ENCODE peak calls at places on chromosomes 16 and 17, in nine cellular contexts. U, C, E, T, Y, Q, Z, N and L are unnamed samples.

GRCh38 chr17:14776791-14777190 is 475.9 kb downstream of the HS3ST3B1 start:
- DNase-seq in Z (no peak), U (no peak), N (no peak), T (no peak), C (no peak), E (no peak), Y (no peak), Q (no peak), L (no peak)

GRCh38 chr17:44167181-44167861 is 3.2 kb upstream of the ASB16 start:
- DNase-seq in T (no peak), N (no peak), Z (no peak), Q (no peak), U (no peak), Y (no peak), C (no peak), E (no peak), L (no peak)

GRCh38 chr17:27497696-27498095 is 41.4 kb downstream of the KSR1 start:
- DNase-seq in Q (peak; percentile 22), T (no peak), Z (no peak), C (no peak), N (no peak), E (no peak), U (no peak), Y (no peak), L (no peak)

GRCh38 chr17:82876602-82877391 is 37.0 kb upstream of the ZNF750 start:
- DNase-seq in U (peak; percentile 86), C (peak; percentile 45), Z (peak; percentile 91), Q (peak; percentile 83), E (no peak), T (peak; percentile 82), Y (peak; percentile 78), N (peak; percentile 90), L (peak; percentile 79)

GRCh38 chr16:13435415-13435814 is 484.5 kb upstream of the ERCC4 start:
- DNase-seq in E (no peak), N (no peak), T (no peak), Z (no peak), Q (no peak), C (no peak), Y (no peak), U (no peak), L (no peak)

GRCh38 chr17:4433515-4434031 is at the start of gene SPNS3:
- DNase-seq in Z (no peak), Q (no peak), U (no peak), T (no peak), N (no peak), C (no peak), E (peak; percentile 11), Y (no peak), L (no peak)

GRCh38 chr17:37642706-37643105 is 540 bp downstream of the DDX52 start:
- DNase-seq in N (no peak), Z (no peak), Y (no peak), U (no peak), T (no peak), E (no peak), C (no peak), Q (peak; percentile 40), L (no peak)

GRCh38 chr17:75535119-75535537 is 9.6 kb downstream of the LLGL2 start:
- DNase-seq in T (no peak), Z (no peak), Y (no peak), U (peak; percentile 53), C (no peak), Q (no peak), N (no peak), E (peak; percentile 31), L (no peak)

GRCh38 chr17:42347198-42347597 is 41.0 kb downstream of the STAT3 start:
- DNase-seq in T (peak; percentile 43), C (no peak), N (no peak), Y (no peak), U (peak; percentile 67), Q (peak; percentile 88), E (no peak), Z (peak; percentile 79), L (peak; percentile 56)

DNA sequence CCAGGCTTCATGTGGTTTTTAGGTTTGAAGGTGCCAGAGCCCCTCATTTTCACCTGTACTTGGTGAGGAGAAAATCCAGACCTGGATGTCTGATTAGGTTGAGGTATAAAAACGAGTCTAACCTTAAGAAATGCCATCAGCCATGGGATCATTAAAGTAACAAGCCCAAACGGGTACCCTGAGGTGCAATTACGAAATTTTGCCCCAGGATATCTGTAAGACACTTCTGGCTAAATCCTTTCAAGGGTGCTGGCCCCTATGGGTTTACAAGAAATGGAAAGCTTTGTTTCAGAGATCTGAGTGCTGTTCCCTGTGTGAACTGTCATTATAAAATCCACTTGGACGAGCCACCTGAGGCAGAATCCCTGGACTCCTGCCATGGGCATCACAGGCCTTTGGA is 19.8 kb downstream of the ADAT1 start:
- DNase-seq in Z (no peak), T (no peak), Q (no peak), C (no peak), N (no peak), E (no peak), U (no peak), Y (no peak), L (no peak)
- TF ChIP-seq CTCF in Z (no peak), T (no peak), Q (no peak), C (no peak), N (no peak), E (no peak), U (no peak), Y (no peak), L (no peak)

GRCh38 chr16:1367486-1368174 is 15.9 kb downstream of the GNPTG start:
- DNase-seq in C (no peak), N (no peak), Q (no peak), T (no peak), Y (no peak), U (no peak), E (no peak), Z (no peak), L (no peak)

GRCh38 chr16:1366060-1366711 is 14.5 kb downstream of the GNPTG start:
- DNase-seq in U (no peak), Y (no peak), N (no peak), E (no peak), T (no peak), Z (no peak), C (no peak), Q (no peak), L (peak; percentile 74)

GRCh38 chr16:1364510-1364909 is 12.8 kb downstream of the GNPTG start:
- DNase-seq in T (no peak), N (no peak), U (no peak), Y (no peak), Q (no peak), C (no peak), Z (no peak), E (no peak), L (no peak)

GRCh38 chr16:1363501-1364041 is 11.8 kb downstream of the GNPTG start:
- DNase-seq in C (peak; percentile 56), Z (no peak), U (peak; percentile 77), Q (peak; percentile 21), E (peak; percentile 63), N (peak; percentile 74), T (no peak), Y (peak; percentile 80), L (peak; percentile 24)

DNA sequence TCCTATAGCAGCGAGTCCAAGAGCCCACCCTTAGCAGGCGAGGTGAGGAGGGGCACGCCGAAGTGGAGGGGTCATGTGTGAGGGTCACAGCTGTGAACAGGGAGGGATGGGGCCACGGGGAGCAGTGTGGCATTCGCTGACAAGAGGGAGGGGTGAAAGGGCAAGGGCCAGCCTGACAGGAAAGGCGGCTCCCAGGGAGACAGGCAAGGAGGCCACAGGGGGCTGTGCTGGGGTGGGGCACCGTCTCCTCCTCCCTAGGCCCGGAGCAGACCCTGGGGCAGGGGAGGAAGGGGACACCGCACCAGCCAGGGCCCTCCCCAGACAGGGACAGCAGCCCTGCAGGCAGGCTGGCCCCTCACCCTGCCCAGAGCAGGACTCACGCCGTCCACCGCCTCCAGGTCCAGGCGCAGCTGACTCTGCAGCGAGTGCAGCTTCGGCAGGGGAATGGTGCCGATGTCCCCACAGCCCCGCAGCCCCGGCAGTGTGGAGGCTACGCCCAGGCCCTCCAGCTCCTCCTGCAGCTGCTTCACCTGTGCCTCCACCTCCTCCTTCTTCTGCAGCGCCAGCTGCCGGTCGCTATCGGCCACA is 15.1 kb downstream of the GNPTG start:
- DNase-seq in T (no peak), Z (no peak), Q (no peak), C (no peak), E (no peak), N (no peak), U (no peak), Y (no peak), L (no peak)
- TF ChIP-seq CTCF in T (no peak), Z (no peak), Q (no peak), C (no peak), E (no peak), N (no peak), U (no peak), Y (no peak), L (no peak)

GRCh38 chr16:85209526-85210121 is 97.4 kb upstream of the CIBAR2 start:
- DNase-seq in C (no peak), N (no peak), T (peak; percentile 64), Y (no peak), U (no peak), Z (no peak), E (no peak), Q (no peak), L (peak; percentile 70)
- TF ChIP-seq CTCF in C (no peak), N (no peak), T (no peak), Y (no peak), U (no peak), Z (no peak), E (no peak), Q (peak; percentile 10), L (no peak)

GRCh38 chr16:30429418-30429677 is 482 bp downstream of the DCTPP1 start:
- DNase-seq in N (no peak), Y (no peak), Z (no peak), Q (no peak), C (no peak), U (no peak), T (no peak), E (no peak), L (no peak)

GRCh38 chr16:30428055-30428454 is 1.8 kb downstream of the DCTPP1 start:
- DNase-seq in Y (no peak), T (no peak), E (no peak), Q (no peak), U (no peak), C (no peak), Z (no peak), N (no peak), L (no peak)

GRCh38 chr16:30429678-30430427 is at the start of gene DCTPP1:
- DNase-seq in E (peak; percentile 89), Z (peak; percentile 97), Y (peak; percentile 97), N (peak; percentile 96), U (peak; percentile 96), C (peak; percentile 88), T (peak; percentile 94), Q (peak; percentile 96), L (peak; percentile 96)

GRCh38 chr16:30434852-30435251 is 5.0 kb upstream of the DCTPP1 start:
- DNase-seq in C (no peak), Z (no peak), Y (no peak), E (no peak), U (no peak), T (no peak), N (no peak), Q (no peak), L (no peak)

DNA sequence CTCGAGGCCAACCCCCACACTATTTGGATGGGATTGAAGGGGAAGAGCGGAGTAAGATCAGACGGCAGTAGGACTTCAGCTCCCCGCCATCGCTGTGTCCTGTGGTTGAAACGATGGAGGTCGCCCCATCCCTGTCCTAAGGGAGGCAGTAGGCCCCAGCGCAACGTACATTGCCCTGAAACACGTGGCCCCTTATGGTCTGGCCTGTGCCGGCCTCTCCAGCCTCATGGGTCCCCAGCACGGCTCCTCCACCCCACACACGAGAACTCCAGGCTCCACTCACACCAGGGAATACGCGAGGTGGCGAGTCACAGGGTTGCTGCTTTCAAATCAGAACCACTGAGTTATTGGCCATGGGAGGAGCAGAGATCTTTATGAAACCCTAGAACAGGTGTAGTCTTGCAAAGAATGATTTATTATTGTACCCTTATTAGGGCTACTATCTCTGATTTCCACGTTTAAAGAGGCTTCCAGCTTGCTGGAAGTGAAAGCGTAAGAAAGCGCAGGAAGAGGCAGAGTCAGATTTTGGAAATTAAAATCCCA is 669 bp upstream of the DCTPP1 start:
- DNase-seq in Z (no peak), T (no peak), U (no peak), C (no peak), E (no peak), N (peak; percentile 51), Q (no peak), Y (peak; percentile 53), L (no peak)
- TF ChIP-seq CTCF in Z (peak; percentile 45), T (peak; percentile 1), U (peak; percentile 45), C (peak; percentile 43), E (peak; percentile 48), N (no peak), Q (no peak), Y (no peak), L (no peak)